ENCODE peak calls at places on chromosomes 12 and 14, in five cellular contexts. P, I, E, C and M are unnamed samples.
A peak's percentile ranks its signal among the peaks of the same experiment; 100 is the strongest.

GRCh38 chr12:38736821-38737220 is 168.6 kb downstream of the CPNE8 start:
- DNase-seq in P (no peak), I (no peak), E (no peak), C (no peak), M (no peak)

GRCh38 chr14:61107148-61107641 is 126.2 kb downstream of the SLC38A6 start:
- DNase-seq in P (no peak), C (no peak), E (no peak), I (no peak), M (no peak)

GRCh38 chr14:87332001-87332400 is 661.0 kb downstream of the GALC start:
- DNase-seq in C (no peak), P (no peak), I (no peak), E (no peak), M (no peak)

GRCh38 chr12:54352022-54352531 is 12.2 kb downstream of the GPR84 start:
- DNase-seq in P (peak; percentile 92), I (peak; percentile 65), E (peak; percentile 91), C (peak; percentile 34), M (no peak)

GRCh38 chr12:124053855-124054254 is 80.8 kb downstream of the ZNF664 start:
- DNase-seq in C (no peak), P (peak; percentile 88), E (peak; percentile 82), I (peak; percentile 60), M (no peak)

GRCh38 chr12:32309811-32310755 is 89.3 kb upstream of the FGD4 start:
- DNase-seq in C (no peak), P (no peak), I (no peak), E (no peak), M (no peak)

GRCh38 chr14:76901171-76902055 is 75.2 kb downstream of the LRRC74A start:
- DNase-seq in C (no peak), E (no peak), P (no peak), I (no peak), M (no peak)

GRCh38 chr12:12428961-12429657 is 72.2 kb downstream of the BORCS5 start:
- DNase-seq in C (no peak), E (no peak), P (no peak), I (no peak), M (no peak)

GRCh38 chr12:102023343-102023930 is 38.4 kb downstream of the WASHC3 start:
- DNase-seq in E (no peak), C (no peak), I (no peak), P (no peak), M (no peak)

GRCh38 chr12:76529226-76529918 is 30.2 kb downstream of the OSBPL8 start:
- DNase-seq in I (no peak), C (no peak), E (no peak), P (no peak), M (no peak)

GRCh38 chr12:3746758-3747157 is 6.2 kb downstream of the CRACR2A start:
- DNase-seq in C (no peak), I (no peak), E (no peak), P (no peak), M (no peak)

GRCh38 chr12:121514184-121514742 is 66.6 kb downstream of the KDM2B start:
- DNase-seq in C (peak; percentile 35), E (no peak), P (no peak), I (no peak), M (no peak)

GRCh38 chr12:6452908-6453630 is 1.2 kb downstream of the TAPBPL start:
- DNase-seq in I (no peak), C (no peak), E (no peak), P (no peak), M (no peak)

GRCh38 chr14:52922656-52923055 is 28.2 kb downstream of the FERMT2 start:
- DNase-seq in P (no peak), E (no peak), I (no peak), C (no peak), M (no peak)

GRCh38 chr12:84760091-84760490 is 152.5 kb downstream of the SLC6A15 start:
- DNase-seq in I (no peak), E (no peak), C (no peak), P (no peak), M (no peak)

GRCh38 chr12:94875525-94875924 is 128.0 kb downstream of the NDUFA12 start:
- DNase-seq in C (no peak), I (no peak), E (peak; percentile 55), P (peak; percentile 63), M (no peak)

GRCh38 chr12:52224154-52224553 is 8.9 kb upstream of the KRT7 start:
- DNase-seq in I (no peak), C (no peak), P (no peak), E (no peak), M (no peak)

GRCh38 chr12:80162177-80162576 is 62.8 kb downstream of the OTOGL start:
- DNase-seq in C (no peak), E (no peak), P (no peak), I (no peak), M (no peak)

GRCh38 chr12:52200086-52200782 is 8.4 kb upstream of the KRT80 start:
- DNase-seq in C (no peak), E (peak; percentile 60), P (no peak), I (peak; percentile 7), M (no peak)

GRCh38 chr14:34682787-34683321 is 31.5 kb downstream of the CFL2 start:
- DNase-seq in E (no peak), P (no peak), I (no peak), C (no peak), M (no peak)

GRCh38 chr14:58882577-58883018 is 244.8 kb downstream of the DACT1 start:
- DNase-seq in C (no peak), P (no peak), I (no peak), E (no peak), M (no peak)

GRCh38 chr14:61671086-61671485 is 24.2 kb upstream of the HIF1A start:
- DNase-seq in I (no peak), P (no peak), C (peak; percentile 62), E (no peak), M (peak; percentile 23)

GRCh38 chr14:64209428-64210165 is 84.6 kb downstream of the ESR2 start:
- DNase-seq in P (no peak), I (peak; percentile 29), C (no peak), E (no peak), M (no peak)

GRCh38 chr14:81269100-81269978 is 48.6 kb upstream of the GTF2A1 start:
- DNase-seq in P (peak; percentile 84), C (no peak), I (no peak), E (peak; percentile 65), M (no peak)

GRCh38 chr12:47799357-47799955 is 20.2 kb downstream of the HDAC7 start:
- DNase-seq in C (no peak), P (no peak), E (peak; percentile 74), I (no peak), M (no peak)

GRCh38 chr14:93317836-93318807 is 14.7 kb downstream of the BTBD7 start:
- DNase-seq in I (no peak), C (no peak), P (no peak), E (no peak), M (no peak)

GRCh38 chr12:108641446-108642268 is 8.0 kb upstream of the SELPLG start:
- DNase-seq in C (no peak), I (no peak), E (no peak), P (no peak), M (no peak)

GRCh38 chr14:23621932-23622495 is 14.2 kb upstream of the DHRS2 start:
- DNase-seq in E (no peak), P (no peak), C (no peak), I (no peak), M (no peak)

GRCh38 chr12:54175130-54175963 is 13.4 kb downstream of the SMUG1 start:
- DNase-seq in P (no peak), E (no peak), I (no peak), C (no peak), M (no peak)

GRCh38 chr12:124510301-124510970 is 57.0 kb downstream of the NCOR2 start:
- DNase-seq in P (peak; percentile 51), E (no peak), C (no peak), I (no peak), M (no peak)

DNA sequence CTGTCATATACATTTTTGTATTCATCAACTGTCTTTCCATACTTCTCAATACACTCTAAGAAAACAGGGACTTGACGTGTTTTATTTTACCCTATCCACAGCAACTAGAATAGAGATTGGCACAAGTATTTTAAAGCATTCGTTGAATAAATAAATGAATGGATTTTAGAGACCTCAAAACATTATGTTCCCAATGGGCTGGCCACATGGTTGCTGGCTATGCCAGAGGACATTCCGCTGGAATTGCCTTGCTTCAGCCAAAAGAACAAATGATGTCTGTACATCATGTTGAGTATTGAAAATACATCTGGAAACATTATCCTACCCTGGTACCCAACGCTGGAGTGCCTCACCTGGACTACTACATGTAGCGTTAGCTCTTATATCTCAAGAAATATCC is 132.8 kb upstream of the RAP1B start:
- DNase-seq in I (no peak), C (no peak), E (no peak), P (no peak), M (no peak)
- TF ChIP-seq CTCF in I (no peak), C (no peak), E (no peak), P (no peak), M (no peak)

DNA sequence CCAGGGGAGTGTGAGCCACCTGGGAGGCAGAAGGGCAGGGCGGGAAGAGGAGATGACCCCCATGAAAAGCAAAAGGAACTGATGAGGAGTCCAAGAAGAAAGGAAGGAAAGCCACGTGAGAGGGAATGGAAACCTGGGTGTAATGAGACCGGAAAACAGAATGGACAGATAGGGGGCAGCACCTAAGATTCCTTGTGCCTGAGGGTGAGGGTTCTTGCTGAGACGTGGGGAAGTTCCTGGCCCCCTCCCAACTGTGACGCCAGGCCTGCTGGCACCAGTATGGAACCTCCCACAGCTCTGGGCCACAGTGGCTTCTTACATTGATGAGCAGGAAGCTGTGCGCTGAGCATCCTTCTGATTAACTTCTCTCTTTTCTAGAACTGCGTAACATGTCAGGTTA is 30.8 kb downstream of the TTC7B start:
- DNase-seq in P (peak; percentile 72), I (no peak), E (no peak), C (no peak), M (no peak)
- TF ChIP-seq CTCF in P (peak; percentile 72), I (no peak), E (peak; percentile 36), C (no peak), M (no peak)

GRCh38 chr12:129966086-129966640 is 62.3 kb upstream of the TMEM132D start:
- DNase-seq in E (peak; percentile 69), I (no peak), P (peak; percentile 17), C (no peak), M (no peak)
- TF ChIP-seq CTCF in E (peak; percentile 18), I (no peak), P (peak; percentile 41), C (no peak), M (no peak)

GRCh38 chr12:103956515-103957027 is 9.1 kb upstream of the TDG start:
- DNase-seq in I (no peak), P (no peak), C (no peak), E (no peak), M (no peak)
- TF ChIP-seq CTCF in I (no peak), P (no peak), C (no peak), E (no peak), M (no peak)

GRCh38 chr14:30389901-30390394 is 169.0 kb upstream of the G2E3 start:
- DNase-seq in C (no peak), E (peak; percentile 43), I (no peak), P (peak; percentile 4), M (no peak)
- TF ChIP-seq CTCF in C (no peak), E (peak; percentile 13), I (no peak), P (peak; percentile 12), M (no peak)

GRCh38 chr14:90599748-90600507 is 203.1 kb downstream of the CALM1 start:
- DNase-seq in E (no peak), C (no peak), P (no peak), I (peak; percentile 58), M (no peak)
- TF ChIP-seq CTCF in E (no peak), C (no peak), P (no peak), I (no peak), M (no peak)